ENCODE peak calls at places on chromosomes 16 and 17, in five cellular contexts. V is heart left ventricle, C is sigmoid colon, P is IMR-90, E is ovary. R is an unnamed sample. For H3K36me3, the result is how much of the 10 kb centered on the place peaks cover.

GRCh38 chr17:48483471-48484131 is 47.2 kb downstream of the HOXB1 start:
- DNase-seq in C (peak), V (peak), E (no peak), P (peak), R (peak)

GRCh38 chr16:49548571-49548970 is 175.0 kb downstream of the C16orf78 start:
- DNase-seq in E (no peak), C (no peak), V (no peak), P (no peak), R (no peak)

GRCh38 chr17:48676963-48677558 is 45.3 kb downstream of the PRAC1 start:
- DNase-seq in P (no peak), C (no peak), E (no peak), V (no peak), R (no peak)

GRCh38 chr17:36008998-36009665 is 7.8 kb upstream of the CCL15 start:
- DNase-seq in P (peak), V (no peak), E (no peak), C (no peak), R (no peak)

GRCh38 chr16:1489077-1489476 is 333 bp upstream of the PTX4 start:
- DNase-seq in P (no peak), C (no peak), V (no peak), E (no peak), R (no peak)

GRCh38 chr16:50036426-50036825 is 11.4 kb downstream of the CNEP1R1 start:
- DNase-seq in V (no peak), P (no peak), C (no peak), E (no peak), R (no peak)

GRCh38 chr17:56020369-56020768 is 132.9 kb upstream of the ANKFN1 start:
- DNase-seq in C (no peak), E (no peak), P (no peak), V (no peak), R (no peak)

GRCh38 chr16:31186930-31187807 is 7.2 kb downstream of the FUS start:
- DNase-seq in P (no peak), V (no peak), E (no peak), C (no peak), R (no peak)

GRCh38 chr16:70730016-70730415 is 44.2 kb upstream of the MTSS2 start:
- DNase-seq in V (no peak), E (no peak), C (no peak), P (no peak), R (no peak)

GRCh38 chr16:85153656-85154091 is 41.4 kb upstream of the CIBAR2 start:
- DNase-seq in C (no peak), E (no peak), P (no peak), V (peak), R (no peak)

GRCh38 chr17:37121616-37122015 is 172.9 kb downstream of the AATF start:
- DNase-seq in V (no peak), P (no peak), E (no peak), C (no peak), R (no peak)

GRCh38 chr17:37117743-37118142 is 169.0 kb downstream of the AATF start:
- DNase-seq in V (no peak), C (no peak), E (no peak), P (no peak), R (no peak)

GRCh38 chr17:37124074-37124824 is 175.5 kb downstream of the AATF start:
- DNase-seq in C (no peak), E (no peak), P (peak), V (no peak), R (no peak)

GRCh38 chr17:37116802-37117201 is 168.0 kb downstream of the AATF start:
- DNase-seq in V (no peak), C (no peak), P (no peak), E (no peak), R (no peak)

GRCh38 chr17:37118738-37119137 is 170.0 kb downstream of the AATF start:
- DNase-seq in C (no peak), V (no peak), E (peak), P (no peak), R (no peak)
- H3K36me3 ChIP-seq in C (under half), V (under half), E (under half), P (under half), R (under half)

DNA sequence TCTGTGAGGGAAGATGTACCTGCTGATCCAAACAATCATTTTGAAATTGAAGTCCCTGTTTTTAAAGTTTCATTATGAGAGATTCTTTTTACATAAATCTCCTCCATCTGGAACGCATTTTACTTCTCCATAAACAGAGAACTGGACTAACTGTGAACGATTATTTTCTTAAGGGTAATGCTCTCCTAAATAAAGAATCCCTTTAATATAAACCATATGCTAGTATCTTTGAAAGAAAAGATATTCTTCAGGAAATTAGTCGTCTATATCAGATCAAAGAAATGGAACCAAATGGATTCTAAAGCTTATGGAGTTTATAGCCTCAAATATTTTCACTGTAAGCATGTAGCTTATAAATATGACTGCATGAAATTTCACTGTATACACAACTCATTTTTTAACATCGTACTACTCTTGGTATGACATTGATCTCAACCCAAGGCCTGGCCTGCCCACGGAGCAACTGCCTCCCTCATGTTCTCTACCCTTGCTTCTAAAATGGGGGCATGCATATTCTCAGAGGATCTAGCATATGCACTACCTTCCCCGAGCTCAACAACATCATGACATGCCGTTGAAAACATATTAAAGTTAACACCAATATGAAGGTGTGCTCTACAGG is 66.4 kb downstream of the MYH10 start:
- DNase-seq in P (peak), E (no peak), V (no peak), C (no peak), R (no peak)
- H3K4me3 ChIP-seq in P (no peak), E (no peak), V (no peak), C (no peak), R (no peak)

GRCh38 chr17:8128125-8128784 is 4.3 kb upstream of the HES7 start:
- DNase-seq in P (no peak), C (no peak), E (no peak), V (no peak), R (no peak)
- TF ChIP-seq POLR2A in P (no peak), C (no peak), E (no peak), V (no peak), R (no peak)

GRCh38 chr17:82269138-82269881 is 4.2 kb downstream of the CSNK1D start:
- DNase-seq in C (no peak), P (no peak), V (no peak), E (no peak), R (no peak)
- H3K36me3 ChIP-seq in C (under half), P (under half), V (under half), E (under half), R (under half)

DNA sequence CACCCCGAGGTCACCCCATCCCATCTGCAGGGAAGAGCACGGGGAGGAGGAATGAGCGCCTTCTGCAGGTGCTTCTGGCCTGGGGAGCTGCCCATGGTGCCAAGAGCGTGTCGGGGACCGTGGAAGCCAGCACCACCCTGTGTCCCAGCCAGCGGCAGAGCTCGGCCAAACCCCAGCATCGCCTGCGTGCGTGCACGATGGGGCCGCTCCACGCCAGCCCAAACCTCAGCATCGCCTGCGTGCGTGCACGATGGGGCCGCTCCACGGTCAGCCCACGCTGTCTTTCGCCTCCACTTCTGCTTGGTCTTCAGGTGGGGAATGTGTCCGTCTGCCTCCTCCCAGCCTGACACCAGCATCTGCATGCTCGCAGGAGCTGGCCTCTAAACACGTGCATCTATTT is 13.9 kb downstream of the GALNS start:
- DNase-seq in E (no peak), V (no peak), P (no peak), C (no peak), R (no peak)
- H3K4me3 ChIP-seq in E (no peak), V (no peak), P (no peak), C (no peak), R (no peak)

DNA sequence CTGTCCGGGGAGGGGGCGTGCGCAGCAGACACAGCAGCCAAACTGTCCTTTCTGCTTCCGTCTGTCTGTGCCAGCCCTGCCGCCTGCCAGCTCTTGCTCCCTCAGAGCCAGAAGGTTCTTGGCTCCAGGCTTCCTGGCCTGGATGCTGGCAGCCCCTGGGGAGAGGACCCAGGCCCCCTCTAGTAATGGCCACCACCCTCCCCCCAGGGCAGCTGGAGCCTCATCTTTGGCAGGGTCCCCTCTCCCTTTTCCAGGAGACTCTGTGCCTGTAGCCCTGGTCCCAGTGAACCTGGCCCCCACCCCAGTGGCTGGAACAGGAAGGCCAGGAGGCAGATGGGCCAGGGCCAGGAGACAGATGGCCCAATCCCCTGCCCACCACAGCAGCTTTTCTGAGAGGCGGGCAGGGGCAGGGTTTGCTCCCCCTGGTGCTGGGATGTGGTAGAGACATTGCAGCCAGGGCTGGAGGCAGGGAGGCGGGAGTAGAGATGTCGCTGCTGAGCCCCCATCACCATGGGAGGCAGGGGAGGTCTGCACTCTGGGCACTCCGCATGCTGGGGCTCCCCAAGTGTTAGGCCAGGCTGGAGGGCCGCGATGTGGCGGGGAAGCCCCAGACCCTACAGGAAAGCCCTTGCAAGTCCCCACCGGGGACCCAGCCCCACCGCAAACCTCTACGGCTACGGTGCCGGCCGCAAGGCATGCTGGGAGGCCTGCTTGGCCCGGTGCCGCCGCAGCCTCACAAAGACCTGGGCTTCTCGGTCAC is 16.7 kb downstream of the UNC13D start:
- DNase-seq in C (peak), V (peak), P (peak), E (peak), R (peak)
- TF ChIP-seq POLR2A in C (no peak), V (no peak), P (no peak), E (no peak), R (no peak)

DNA sequence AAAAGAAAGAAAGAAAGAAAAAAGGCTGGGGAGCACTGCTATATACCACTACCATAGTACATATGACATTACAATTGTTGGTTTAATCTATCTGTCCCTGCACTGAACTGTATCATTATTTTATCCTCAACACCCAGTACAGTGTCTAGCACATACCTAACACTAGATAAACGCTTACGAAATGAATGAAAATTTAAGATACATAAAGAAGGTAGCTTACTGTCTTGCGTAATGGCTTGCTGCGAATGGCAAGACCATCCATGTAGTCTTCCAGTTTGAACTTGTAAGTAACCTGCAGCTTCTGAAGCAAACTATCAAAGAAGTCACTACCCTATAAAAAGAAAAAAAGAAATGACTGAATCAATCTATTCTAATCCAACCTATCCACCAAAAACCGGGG is 6.6 kb downstream of the SMG6 start:
- DNase-seq in P (no peak), V (no peak), C (no peak), E (no peak), R (no peak)
- H3K36me3 ChIP-seq in P (under half), V (under half), C (half or more), E (under half), R (under half)

GRCh38 chr17:78774956-78775571 is 7.0 kb downstream of the CYTH1 start:
- DNase-seq in V (no peak), P (no peak), E (no peak), C (peak), R (no peak)
- H3K4me3 ChIP-seq in V (no peak), P (peak), E (no peak), C (peak), R (no peak)

GRCh38 chr17:62653002-62653830 is 25.7 kb downstream of the MRC2 start:
- DNase-seq in P (peak), E (peak), C (peak), V (peak), R (peak)

GRCh38 chr17:62657664-62658063 is 30.2 kb downstream of the MRC2 start:
- DNase-seq in E (peak), P (no peak), C (peak), V (peak), R (no peak)

GRCh38 chr17:62656446-62656845 is 29.0 kb downstream of the MRC2 start:
- DNase-seq in P (no peak), E (peak), C (peak), V (peak), R (no peak)

GRCh38 chr17:62652251-62653001 is 25.0 kb downstream of the MRC2 start:
- DNase-seq in C (peak), E (peak), V (peak), P (peak), R (peak)

GRCh38 chr17:62653831-62654829 is 26.7 kb downstream of the MRC2 start:
- DNase-seq in C (peak), P (peak), E (peak), V (peak), R (peak)
- TF ChIP-seq POLR2A in C (no peak), P (no peak), E (no peak), V (no peak), R (no peak)

GRCh38 chr17:60330731-60331130 is 61.2 kb downstream of the USP32 start:
- DNase-seq in V (no peak), P (peak), C (no peak), E (no peak), R (no peak)
- H3K36me3 ChIP-seq in V (under half), P (under half), C (under half), E (under half), R (under half)